ENCODE peak calls at places on chromosome 1, in eight cellular contexts. A is activated effector memory CD4-positive, alpha-beta T cell treated with anti-CD3 and anti-CD28 coated beads, Interleukin-2, amount 50 U/mL, for 16 hours; G is astrocyte of the cerebellum; P is activated CD4-positive, alpha-beta T cell treated with anti-CD3 and anti-CD28 coated beads, Interleukin-2, amount 50 U/mL, for 1 hour; X is EL; T is T follicular helper cell; U is foreskin fibroblast; Q is uterus. K is an unnamed sample.

GRCh38 chr1:153168686-153169085 is 18.0 kb upstream of the SPRR2G start:
- DNase-seq in A (no peak), G (no peak), P (no peak), X (no peak), T (no peak), U (no peak), Q (no peak), K (no peak)

GRCh38 chr1:224541901-224542610 is 74.1 kb upstream of the CNIH3 start:
- DNase-seq in A (no peak), G (peak; percentile 55), P (no peak), X (no peak), T (no peak), U (peak; percentile 65), Q (no peak), K (no peak)

GRCh38 chr1:233459968-233460367 is 132.4 kb downstream of the MAP3K21 start:
- DNase-seq in A (no peak), G (no peak), P (no peak), X (peak; percentile 2), T (no peak), U (no peak), Q (no peak), K (no peak)

GRCh38 chr1:56153276-56153675 is 426.1 kb downstream of the PLPP3 start:
- DNase-seq in A (no peak), G (no peak), P (no peak), X (no peak), T (no peak), U (no peak), Q (no peak), K (no peak)

GRCh38 chr1:15322648-15323350 is 75.8 kb downstream of the FHAD1 start:
- DNase-seq in A (no peak), G (no peak), P (no peak), X (peak; percentile 15), T (no peak), U (no peak), Q (no peak), K (no peak)

GRCh38 chr1:150210086-150210485 is 25.8 kb downstream of the ANP32E start:
- DNase-seq in A (no peak), G (no peak), P (no peak), X (no peak), T (no peak), U (no peak), Q (no peak), K (no peak)

GRCh38 chr1:63559357-63559756 is 33.9 kb upstream of the PGM1 start:
- DNase-seq in A (no peak), G (no peak), P (no peak), X (no peak), T (no peak), U (no peak), Q (no peak), K (no peak)

GRCh38 chr1:65050735-65051134 is 84.4 kb upstream of the JAK1 start:
- DNase-seq in A (no peak), G (no peak), P (no peak), X (no peak), T (no peak), U (no peak), Q (no peak), K (no peak)

GRCh38 chr1:161773791-161774190 is 7.7 kb downstream of the ATF6 start:
- DNase-seq in A (no peak), G (no peak), P (no peak), X (no peak), T (no peak), U (no peak), Q (no peak), K (no peak)

GRCh38 chr1:225709101-225709500 is 56.2 kb upstream of the ENAH start:
- DNase-seq in A (no peak), G (no peak), P (no peak), X (no peak), T (no peak), U (no peak), Q (no peak), K (no peak)